ENCODE peak calls at places on chromosomes 16 and 17, in eight cellular contexts. Q, V, Z, B, C, D, P and R are unnamed samples.

GRCh38 chr16:51538707-51539604 is 387.9 kb upstream of the SALL1 start:
- DNase-seq in D (no peak), Q (no peak), C (no peak), V (peak; percentile 9), Z (peak; percentile 9), P (no peak), B (no peak), R (peak; percentile 86)

GRCh38 chr16:4525634-4526277 is 12.8 kb downstream of the CDIP1 start:
- DNase-seq in P (no peak), Q (no peak), B (no peak), D (no peak), C (no peak), Z (no peak), V (no peak), R (no peak)

GRCh38 chr17:47651704-47652103 is 2.0 kb downstream of the KPNB1 start:
- DNase-seq in V (no peak), Q (no peak), B (no peak), D (no peak), P (no peak), Z (no peak), C (no peak), R (no peak)

GRCh38 chr17:31699281-31699680 is 159.8 kb downstream of the COPRS start:
- DNase-seq in P (no peak), B (no peak), C (no peak), Q (no peak), Z (no peak), V (peak; percentile 37), D (no peak), R (no peak)

GRCh38 chr17:33523577-33523981 is 230.5 kb upstream of the ASIC2 start:
- DNase-seq in C (no peak), Q (no peak), B (no peak), Z (peak; percentile 21), P (no peak), D (no peak), V (peak; percentile 14), R (no peak)

GRCh38 chr17:27078296-27078695 is 215.6 kb upstream of the WSB1 start:
- DNase-seq in P (no peak), Q (no peak), Z (no peak), B (no peak), C (no peak), V (no peak), D (no peak), R (no peak)

GRCh38 chr16:27947696-27948095 is 115.8 kb downstream of the GSG1L start:
- DNase-seq in P (no peak), Q (no peak), Z (no peak), V (no peak), B (no peak), D (no peak), C (no peak), R (no peak)

GRCh38 chr17:37884516-37884915 is 39.7 kb upstream of the TBC1D3K start:
- DNase-seq in D (no peak), Z (no peak), Q (no peak), P (no peak), B (no peak), C (no peak), V (no peak), R (no peak)

GRCh38 chr17:15882058-15882720 is 62.7 kb upstream of the ADORA2B start:
- DNase-seq in V (no peak), P (no peak), Z (peak; percentile 81), Q (no peak), C (no peak), B (no peak), D (no peak), R (no peak)

GRCh38 chr17:50533720-50534148 is 1.2 kb downstream of the EPN3 start:
- DNase-seq in Q (peak; percentile 71), C (peak; percentile 54), P (no peak), V (peak; percentile 86), Z (peak; percentile 82), B (peak; percentile 66), D (peak; percentile 89), R (no peak)

GRCh38 chr17:50502643-50502990 is 5.6 kb upstream of the MYCBPAP start:
- DNase-seq in C (no peak), P (no peak), D (no peak), V (no peak), Q (no peak), B (no peak), Z (no peak), R (no peak)

GRCh38 chr17:2796164-2797140 is at the start of gene RAP1GAP2:
- DNase-seq in B (no peak), Z (no peak), Q (peak; percentile 85), D (no peak), C (no peak), P (no peak), V (peak; percentile 73), R (no peak)

GRCh38 chr16:89955001-89955685 is 6.6 kb downstream of the DEF8 start:
- DNase-seq in P (no peak), Z (no peak), B (no peak), Q (no peak), C (no peak), V (no peak), D (no peak), R (no peak)

GRCh38 chr17:55330344-55330933 is 65.7 kb downstream of the HLF start:
- DNase-seq in C (no peak), Z (no peak), B (no peak), P (no peak), D (no peak), Q (no peak), V (no peak), R (no peak)

GRCh38 chr16:3101841-3102470 is 2.9 kb upstream of the ZSCAN10 start:
- DNase-seq in D (no peak), V (no peak), C (no peak), Q (no peak), Z (no peak), P (no peak), B (no peak), R (no peak)

GRCh38 chr16:67803894-67804293 is 2.5 kb downstream of the RANBP10 start:
- DNase-seq in B (no peak), Q (no peak), C (no peak), P (no peak), Z (no peak), V (no peak), D (no peak), R (no peak)

GRCh38 chr17:31530391-31530990 is 139.0 kb downstream of the RAB11FIP4 start:
- DNase-seq in Z (no peak), V (no peak), D (peak; percentile 71), Q (no peak), P (no peak), C (no peak), B (no peak), R (no peak)

GRCh38 chr16:2537451-2538379 is at the start of gene PDPK1:
- DNase-seq in V (peak; percentile 93), C (peak; percentile 97), Q (peak; percentile 97), D (peak; percentile 95), B (peak; percentile 93), Z (peak; percentile 94), P (peak; percentile 90), R (peak; percentile 96)

GRCh38 chr17:50785942-50786570 is 18.7 kb upstream of the ANKRD40CL start:
- DNase-seq in D (no peak), C (no peak), P (no peak), Q (no peak), B (peak; percentile 46), V (peak; percentile 40), Z (peak; percentile 38), R (no peak)

GRCh38 chr17:76974721-76975120 is 106.5 kb downstream of the MGAT5B start:
- DNase-seq in B (no peak), Z (no peak), V (no peak), P (no peak), D (no peak), C (no peak), Q (no peak), R (no peak)
- H3K9me3 ChIP-seq in B (no peaks in the 10 kb centered on the region), Z (no peaks in the 10 kb centered on the region), V (no peaks in the 10 kb centered on the region), P (no peaks in the 10 kb centered on the region), D (no peaks in the 10 kb centered on the region), C (no peaks in the 10 kb centered on the region), Q (no peaks in the 10 kb centered on the region), R (no peaks in the 10 kb centered on the region)

DNA sequence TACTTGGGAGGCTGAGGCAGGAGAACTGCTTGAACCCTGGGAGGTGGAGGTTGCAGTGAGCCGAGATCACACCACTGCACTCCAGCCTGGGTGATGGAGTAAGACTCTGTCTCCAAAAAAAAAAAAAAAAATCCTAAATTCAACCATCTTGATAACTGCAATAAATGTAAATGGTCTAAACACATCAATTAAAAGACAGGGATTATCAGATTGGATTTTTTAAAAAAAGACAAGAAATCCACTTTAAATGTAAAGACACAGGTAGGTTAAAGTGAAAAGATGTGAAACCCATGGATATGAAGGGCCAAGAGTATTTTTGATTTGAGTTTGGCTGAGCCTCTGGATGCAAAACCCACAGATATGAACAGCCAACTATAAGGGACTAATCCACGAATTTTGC is 64.2 kb upstream of the ATP2A3 start:
- DNase-seq in C (no peak), V (no peak), Z (no peak), P (no peak), Q (no peak), D (no peak), B (no peak), R (no peak)
- H3K9me3 ChIP-seq in C (no peaks in the 10 kb centered on the region), V (peaks cover 34% of the 10 kb centered on the region), Z (peaks cover 7% of the 10 kb centered on the region), P (peaks cover 28% of the 10 kb centered on the region), Q (no peaks in the 10 kb centered on the region), D (no peaks in the 10 kb centered on the region), B (no peaks in the 10 kb centered on the region), R (peaks cover 3% of the 10 kb centered on the region)

DNA sequence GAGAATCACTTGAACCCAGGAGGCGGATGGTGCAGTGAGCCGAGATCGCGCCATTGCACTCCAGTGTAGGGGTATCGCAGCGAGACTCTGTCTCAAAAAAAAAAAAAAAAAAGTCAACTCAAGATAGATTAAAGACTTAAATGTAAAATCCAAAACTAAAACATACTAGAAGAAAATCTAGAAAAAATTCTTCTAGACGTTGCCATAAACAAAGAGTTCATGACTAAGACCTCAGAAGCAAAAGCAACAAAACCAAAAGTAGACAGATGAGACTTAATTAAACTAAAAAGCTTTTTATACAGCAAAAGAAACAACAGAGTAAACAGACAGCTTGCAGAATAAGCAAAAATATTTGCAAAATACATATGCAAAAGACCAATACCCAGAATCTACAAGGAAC is 61.2 kb upstream of the ABCC11 start:
- DNase-seq in B (no peak), C (no peak), D (no peak), Q (no peak), V (no peak), P (no peak), Z (no peak), R (no peak)
- H3K9me3 ChIP-seq in B (no peaks in the 10 kb centered on the region), C (no peaks in the 10 kb centered on the region), D (peaks cover 5% of the 10 kb centered on the region), Q (no peaks in the 10 kb centered on the region), V (peaks cover 35% of the 10 kb centered on the region), P (peaks cover 17% of the 10 kb centered on the region), Z (peaks cover 13% of the 10 kb centered on the region), R (peaks cover 40% of the 10 kb centered on the region)

GRCh38 chr16:70638814-70639792 is 7.3 kb upstream of the IL34 start:
- DNase-seq in C (no peak), Q (no peak), Z (peak; percentile 64), B (no peak), V (no peak), D (no peak), P (no peak), R (no peak)

GRCh38 chr16:70630960-70631745 is 15.2 kb upstream of the IL34 start:
- DNase-seq in P (no peak), C (no peak), D (no peak), Q (no peak), Z (no peak), B (no peak), V (no peak), R (no peak)

GRCh38 chr16:70632273-70632672 is 14.1 kb upstream of the IL34 start:
- DNase-seq in P (no peak), V (no peak), C (no peak), Q (no peak), B (no peak), Z (no peak), D (no peak), R (no peak)

GRCh38 chr16:70634861-70635260 is 11.5 kb upstream of the IL34 start:
- DNase-seq in Q (no peak), D (no peak), Z (no peak), B (no peak), C (no peak), P (no peak), V (no peak), R (no peak)

GRCh38 chr16:70635356-70636016 is 10.9 kb upstream of the IL34 start:
- DNase-seq in V (no peak), P (no peak), Z (no peak), Q (no peak), B (no peak), D (peak; percentile 51), C (no peak), R (no peak)
- H3K9me3 ChIP-seq in V (peaks cover 5% of the 10 kb centered on the region), P (no peaks in the 10 kb centered on the region), Z (no peaks in the 10 kb centered on the region), Q (no peaks in the 10 kb centered on the region), B (no peaks in the 10 kb centered on the region), D (no peaks in the 10 kb centered on the region), C (no peaks in the 10 kb centered on the region), R (no peaks in the 10 kb centered on the region)